ENCODE peak calls at places on chromosomes 11 and 22, in five cellular contexts. One of them, this sample, is unnamed.

GRCh38 chr11:45154276-45154675 is 7.8 kb downstream of the PRDM11 start:
- DNase-seq in brain microvascular endothelial cell: no peak
- DNase-seq in uterus: no peak
- DNase-seq in GM23248: no peak
- DNase-seq in right cardiac atrium: no peak
- DNase-seq in this sample: no peak

GRCh38 chr11:19080579-19080993 is 20.1 kb upstream of the MRGPRX2 start:
- DNase-seq in brain microvascular endothelial cell: no peak
- DNase-seq in uterus: no peak
- DNase-seq in GM23248: peak
- DNase-seq in right cardiac atrium: no peak
- DNase-seq in this sample: no peak

GRCh38 chr11:123450593-123450992 is 20.5 kb downstream of the GRAMD1B start:
- DNase-seq in brain microvascular endothelial cell: no peak
- DNase-seq in uterus: peak
- DNase-seq in GM23248: peak
- DNase-seq in right cardiac atrium: no peak
- DNase-seq in this sample: no peak

GRCh38 chr11:86955674-86956522 is 703 bp upstream of the FZD4 start:
- DNase-seq in brain microvascular endothelial cell: peak
- DNase-seq in uterus: peak
- DNase-seq in GM23248: peak
- DNase-seq in right cardiac atrium: peak
- DNase-seq in this sample: no peak

GRCh38 chr11:655036-655726 is 18.1 kb downstream of the DRD4 start:
- DNase-seq in brain microvascular endothelial cell: no peak
- DNase-seq in uterus: no peak
- DNase-seq in GM23248: no peak
- DNase-seq in right cardiac atrium: peak
- DNase-seq in this sample: no peak

GRCh38 chr22:47534150-47535133 is 772.0 kb downstream of the TBC1D22A start:
- DNase-seq in brain microvascular endothelial cell: no peak
- DNase-seq in uterus: no peak
- DNase-seq in GM23248: no peak
- DNase-seq in right cardiac atrium: peak
- DNase-seq in this sample: no peak

GRCh38 chr11:68441466-68442230 is 18.9 kb upstream of the PPP6R3 start:
- DNase-seq in brain microvascular endothelial cell: peak
- DNase-seq in uterus: no peak
- DNase-seq in GM23248: peak
- DNase-seq in right cardiac atrium: no peak
- DNase-seq in this sample: no peak

GRCh38 chr11:61544466-61544865 is 35.9 kb downstream of the LRRC10B start:
- DNase-seq in brain microvascular endothelial cell: no peak
- DNase-seq in uterus: no peak
- DNase-seq in GM23248: no peak
- DNase-seq in right cardiac atrium: no peak
- DNase-seq in this sample: no peak

GRCh38 chr11:130916238-130916855 is at the start of gene SNX19:
- DNase-seq in brain microvascular endothelial cell: peak
- DNase-seq in uterus: peak
- DNase-seq in GM23248: peak
- DNase-seq in right cardiac atrium: peak
- DNase-seq in this sample: peak

GRCh38 chr11:28448186-28448585 is 340.0 kb downstream of the METTL15 start:
- DNase-seq in brain microvascular endothelial cell: peak
- DNase-seq in uterus: no peak
- DNase-seq in GM23248: peak
- DNase-seq in right cardiac atrium: no peak
- DNase-seq in this sample: no peak

GRCh38 chr22:49948958-49949913 is 11.3 kb upstream of the PIM3 start:
- DNase-seq in brain microvascular endothelial cell: no peak
- DNase-seq in uterus: no peak
- DNase-seq in GM23248: no peak
- DNase-seq in right cardiac atrium: no peak
- DNase-seq in this sample: no peak

GRCh38 chr11:10091314-10092045 is 202.5 kb downstream of the SBF2 start:
- DNase-seq in brain microvascular endothelial cell: no peak
- DNase-seq in uterus: no peak
- DNase-seq in GM23248: no peak
- DNase-seq in right cardiac atrium: no peak
- DNase-seq in this sample: no peak

GRCh38 chr11:69510471-69511357 is 29.3 kb downstream of the LINC01488 start:
- DNase-seq in brain microvascular endothelial cell: peak
- DNase-seq in uterus: no peak
- DNase-seq in GM23248: peak
- DNase-seq in right cardiac atrium: no peak
- DNase-seq in this sample: no peak

GRCh38 chr11:35288817-35289541 is 130.4 kb downstream of the SLC1A2 start:
- DNase-seq in brain microvascular endothelial cell: peak
- DNase-seq in uterus: no peak
- DNase-seq in GM23248: peak
- DNase-seq in right cardiac atrium: no peak
- DNase-seq in this sample: no peak

GRCh38 chr11:104581246-104581980 is 316.8 kb downstream of the CASP12 start:
- DNase-seq in brain microvascular endothelial cell: no peak
- DNase-seq in uterus: no peak
- DNase-seq in GM23248: no peak
- DNase-seq in right cardiac atrium: no peak
- DNase-seq in this sample: no peak

GRCh38 chr11:75858613-75859012 is 43.6 kb downstream of the UVRAG start:
- DNase-seq in brain microvascular endothelial cell: peak
- DNase-seq in uterus: no peak
- DNase-seq in GM23248: peak
- DNase-seq in right cardiac atrium: no peak
- DNase-seq in this sample: no peak

GRCh38 chr11:68003846-68004550 is at the start of gene UNC93B1:
- DNase-seq in brain microvascular endothelial cell: peak
- DNase-seq in uterus: peak
- DNase-seq in GM23248: peak
- DNase-seq in right cardiac atrium: peak
- DNase-seq in this sample: peak

GRCh38 chr11:67397986-67398660 is 3.5 kb downstream of the PPP1CA start:
- DNase-seq in brain microvascular endothelial cell: no peak
- DNase-seq in uterus: no peak
- DNase-seq in GM23248: no peak
- DNase-seq in right cardiac atrium: peak
- DNase-seq in this sample: no peak

GRCh38 chr11:6611092-6612007 is 666 bp downstream of the TAF10 start:
- DNase-seq in brain microvascular endothelial cell: no peak
- DNase-seq in uterus: peak
- DNase-seq in GM23248: peak
- DNase-seq in right cardiac atrium: peak
- DNase-seq in this sample: no peak

GRCh38 chr11:2428322-2428795 is 16.0 kb downstream of the TRPM5 start:
- DNase-seq in brain microvascular endothelial cell: peak
- DNase-seq in uterus: no peak
- DNase-seq in GM23248: peak
- DNase-seq in right cardiac atrium: peak
- DNase-seq in this sample: no peak

GRCh38 chr22:17217179-17217578 is 2.1 kb downstream of the ADA2 start:
- DNase-seq in brain microvascular endothelial cell: no peak
- DNase-seq in uterus: no peak
- DNase-seq in GM23248: no peak
- DNase-seq in right cardiac atrium: no peak
- DNase-seq in this sample: no peak

GRCh38 chr22:36930041-36930935 is 16.9 kb downstream of the CSF2RB start:
- DNase-seq in brain microvascular endothelial cell: no peak
- DNase-seq in uterus: no peak
- DNase-seq in GM23248: no peak
- DNase-seq in right cardiac atrium: no peak
- DNase-seq in this sample: no peak

GRCh38 chr11:62242021-62242420 is at the start of gene SCGB1D2:
- DNase-seq in brain microvascular endothelial cell: no peak
- DNase-seq in uterus: no peak
- DNase-seq in GM23248: no peak
- DNase-seq in right cardiac atrium: peak
- DNase-seq in this sample: no peak

This sample was measured in H1.